ENCODE peak calls at places on chromosome 10, in nine cellular contexts. H, R, I, U, S, C, N, Z and V are unnamed samples.

GRCh38 chr10:69842932-69843331 is 41.2 kb downstream of the COL13A1 start:
- DNase-seq in H (no peak), R (no peak), I (no peak), U (no peak), S (no peak), C (no peak), N (no peak), Z (no peak), V (no peak)

GRCh38 chr10:50417486-50417905 is 166.2 kb upstream of the ASAH2 start:
- DNase-seq in H (no peak), R (peak), I (no peak), U (peak), S (no peak), C (peak), N (no peak), Z (peak), V (no peak)

GRCh38 chr10:123573236-123574147 is 92.7 kb upstream of the GPR26 start:
- DNase-seq in H (peak), R (no peak), I (peak), U (peak), S (peak), C (peak), N (no peak), Z (no peak), V (peak)

GRCh38 chr10:124719213-124719851 is 24.8 kb downstream of the FAM53B start:
- DNase-seq in H (peak), R (peak), I (peak), U (peak), S (peak), C (peak), N (no peak), Z (no peak), V (no peak)

GRCh38 chr10:130862122-130862521 is 449.4 kb downstream of the TCERG1L start:
- DNase-seq in H (no peak), R (no peak), I (no peak), U (no peak), S (no peak), C (no peak), N (no peak), Z (no peak), V (no peak)

GRCh38 chr10:103949728-103950127 is 17.2 kb upstream of the SLK start:
- DNase-seq in H (no peak), R (no peak), I (no peak), U (no peak), S (no peak), C (no peak), N (no peak), Z (no peak), V (no peak)

GRCh38 chr10:79444243-79445119 is 943 bp downstream of the ZCCHC24 start:
- DNase-seq in H (peak), R (no peak), I (peak), U (peak), S (peak), C (peak), N (no peak), Z (peak), V (peak)

GRCh38 chr10:97427571-97428179 is 1.7 kb downstream of the PGAM1 start:
- DNase-seq in H (no peak), R (no peak), I (no peak), U (peak), S (peak), C (no peak), N (no peak), Z (no peak), V (peak)

GRCh38 chr10:1628757-1629156 is 108.6 kb downstream of the ADARB2 start:
- DNase-seq in H (no peak), R (no peak), I (no peak), U (no peak), S (no peak), C (no peak), N (no peak), Z (no peak), V (no peak)

GRCh38 chr10:34584164-34584563 is 230.9 kb downstream of the PARD3 start:
- DNase-seq in H (no peak), R (no peak), I (no peak), U (peak), S (peak), C (peak), N (peak), Z (no peak), V (no peak)

GRCh38 chr10:712089-712488 is 22.6 kb upstream of the DIP2C start:
- DNase-seq in H (no peak), R (no peak), I (no peak), U (no peak), S (no peak), C (no peak), N (no peak), Z (no peak), V (no peak)

GRCh38 chr10:3976718-3977117 is 191.7 kb upstream of the KLF6 start:
- DNase-seq in H (no peak), R (no peak), I (no peak), U (peak), S (no peak), C (no peak), N (no peak), Z (no peak), V (no peak)

GRCh38 chr10:70775679-70776454 is 9.3 kb downstream of the TBATA start:
- DNase-seq in H (no peak), R (no peak), I (no peak), U (no peak), S (no peak), C (no peak), N (no peak), Z (no peak), V (no peak)

GRCh38 chr10:19946791-19947190 is 130.6 kb downstream of the PLXDC2 start:
- DNase-seq in H (no peak), R (no peak), I (no peak), U (no peak), S (no peak), C (no peak), N (no peak), Z (no peak), V (no peak)

GRCh38 chr10:69572159-69573055 is 815 bp downstream of the NEUROG3 start:
- DNase-seq in H (no peak), R (no peak), I (no peak), U (peak), S (no peak), C (no peak), N (no peak), Z (no peak), V (no peak)

DNA sequence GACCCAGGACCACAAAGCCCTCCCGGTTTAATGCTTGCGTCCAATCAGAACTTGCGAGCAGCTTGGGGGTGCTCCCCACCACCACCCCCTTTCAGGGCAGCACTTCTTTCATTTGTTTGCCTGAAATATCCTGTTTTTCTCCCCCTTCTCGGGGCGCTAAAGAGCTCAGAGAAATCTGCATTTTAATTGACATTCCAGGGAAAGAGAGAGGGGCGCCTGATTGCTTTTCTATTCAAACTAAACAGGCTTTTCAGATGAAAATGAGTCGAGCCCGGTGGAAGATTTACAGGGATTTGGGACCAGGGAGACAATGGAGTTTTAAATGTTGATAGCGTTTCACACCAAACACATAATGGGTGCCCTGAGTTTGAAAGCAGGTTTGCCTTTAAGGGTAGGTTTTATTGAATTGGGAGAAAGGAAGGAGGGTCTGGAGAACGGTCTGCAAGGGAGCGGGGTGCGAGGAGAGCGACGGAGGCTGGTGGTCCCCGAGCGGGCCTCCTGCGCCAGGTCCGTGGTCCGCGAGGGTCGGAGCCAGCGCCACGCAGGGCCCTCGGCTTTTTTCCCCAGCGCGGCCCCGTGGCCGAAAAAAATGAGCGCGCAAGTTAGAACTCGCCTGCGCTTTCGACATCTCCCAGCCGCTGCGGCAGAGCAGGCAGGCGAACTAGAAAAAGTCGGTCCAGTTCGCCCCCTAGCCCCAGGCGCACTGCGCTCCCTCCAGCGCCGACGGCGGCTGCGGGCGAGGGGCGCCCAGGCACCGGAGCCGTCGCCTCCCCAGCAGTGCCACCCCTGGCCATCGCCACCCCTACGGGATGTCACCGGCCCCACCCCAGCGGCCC is 1.4 kb downstream of the FGFR2 start:
- DNase-seq in H (no peak), R (no peak), I (no peak), U (no peak), S (no peak), C (no peak), N (no peak), Z (peak), V (no peak)
- TF ChIP-seq CTCF in H (no peak), R (peak), I (no peak), U (no peak), S (no peak), C (no peak), N (no peak), Z (peak), V (no peak)

DNA sequence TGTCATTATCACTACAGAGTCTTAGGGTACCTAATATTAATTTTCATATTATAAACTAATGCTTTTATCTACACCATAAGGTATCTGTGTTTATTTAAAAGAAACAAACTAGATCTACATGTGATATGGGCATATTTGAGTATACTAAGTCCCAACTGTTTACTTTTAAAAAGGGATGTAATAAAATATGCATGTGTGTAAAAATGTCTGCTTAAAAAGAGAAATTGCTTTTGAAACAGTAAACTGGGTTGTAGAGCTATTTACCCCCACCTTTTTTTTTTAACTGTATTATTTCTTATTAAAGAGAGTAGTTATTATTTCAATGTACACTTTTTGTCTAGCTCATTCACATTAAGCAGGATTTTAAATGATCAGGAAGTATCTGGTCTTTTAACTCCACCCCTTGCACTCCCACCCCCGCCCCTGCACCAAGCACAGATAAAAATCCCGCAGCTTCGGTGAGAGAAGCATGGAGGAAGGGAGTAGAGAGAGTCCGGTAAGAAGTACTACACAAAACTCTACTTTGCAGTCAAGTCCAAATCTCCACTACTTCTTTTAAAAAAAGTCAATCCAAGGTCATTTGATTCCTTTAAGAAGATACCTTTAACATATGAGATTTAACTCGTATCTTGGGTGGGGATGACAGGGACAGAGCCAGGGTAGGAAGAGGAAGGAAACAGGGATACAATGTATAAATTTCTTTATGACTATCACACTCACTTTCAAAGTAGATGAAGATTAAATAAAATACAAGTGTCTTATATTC is 131.9 kb downstream of the NRBF2 start:
- DNase-seq in H (peak), R (peak), I (peak), U (peak), S (peak), C (peak), N (no peak), Z (no peak), V (no peak)
- H3K4me3 ChIP-seq in H (peak), R (peak), I (peak), U (peak), S (peak), C (peak), N (peak), Z (peak), V (peak)

GRCh38 chr10:6716521-6716920 is 136.4 kb upstream of the PRKCQ start:
- DNase-seq in H (no peak), R (no peak), I (no peak), U (no peak), S (peak), C (no peak), N (no peak), Z (no peak), V (no peak)

GRCh38 chr10:6711286-6711817 is 131.3 kb upstream of the PRKCQ start:
- DNase-seq in H (no peak), R (no peak), I (no peak), U (no peak), S (no peak), C (no peak), N (no peak), Z (no peak), V (no peak)

GRCh38 chr10:6713120-6713519 is 133.0 kb upstream of the PRKCQ start:
- DNase-seq in H (no peak), R (no peak), I (no peak), U (no peak), S (no peak), C (no peak), N (no peak), Z (no peak), V (no peak)

GRCh38 chr10:6713716-6714115 is 133.6 kb upstream of the PRKCQ start:
- DNase-seq in H (no peak), R (no peak), I (no peak), U (no peak), S (no peak), C (no peak), N (no peak), Z (no peak), V (no peak)
- TF ChIP-seq CTCF in H (no peak), R (no peak), I (no peak), U (no peak), S (no peak), C (no peak), N (no peak), Z (no peak), V (no peak)

GRCh38 chr10:15088428-15089261 is at the start of gene ACBD7:
- DNase-seq in H (peak), R (peak), I (peak), U (peak), S (peak), C (peak), N (peak), Z (peak), V (peak)

GRCh38 chr10:15084502-15084922 is 4.1 kb downstream of the ACBD7 start:
- DNase-seq in H (peak), R (peak), I (no peak), U (peak), S (peak), C (peak), N (peak), Z (peak), V (peak)

GRCh38 chr10:15083674-15084501 is 4.7 kb downstream of the ACBD7 start:
- DNase-seq in H (no peak), R (no peak), I (no peak), U (no peak), S (no peak), C (no peak), N (no peak), Z (no peak), V (no peak)
- H3K4me3 ChIP-seq in H (peak), R (peak), I (no peak), U (peak), S (peak), C (peak), N (peak), Z (peak), V (peak)

GRCh38 chr10:51709324-51709972 is 10.1 kb upstream of the CSTF2T start:
- DNase-seq in H (no peak), R (no peak), I (no peak), U (no peak), S (no peak), C (no peak), N (no peak), Z (no peak), V (no peak)
- TF ChIP-seq CTCF in H (no peak), R (no peak), I (no peak), U (no peak), S (no peak), C (no peak), N (no peak), Z (no peak), V (no peak)